ENCODE peak calls at places on chromosomes 13 and 19, in five cellular contexts. T, H, Y, E and G are unnamed samples. For H3K4me1, the result is how much of the 10 kb centered on the place peaks cover.

GRCh38 chr19:1247747-1248453 is 483 bp upstream of the MIDN start:
- DNase-seq in E (peak), H (peak), Y (peak), T (peak), G (peak)

GRCh38 chr19:30791116-30791515 is 418.9 kb downstream of the ZNF536 start:
- DNase-seq in H (no peak), E (no peak), T (no peak), Y (no peak), G (no peak)

GRCh38 chr19:14363203-14364097 is 17.8 kb upstream of the ADGRE5 start:
- DNase-seq in H (peak), T (peak), E (peak), Y (peak), G (peak)

GRCh38 chr19:1746401-1747284 is 6.7 kb upstream of the ONECUT3 start:
- DNase-seq in T (no peak), H (no peak), E (no peak), Y (no peak), G (peak)

GRCh38 chr13:20608438-20609020 is 41.6 kb downstream of the IFT88 start:
- DNase-seq in H (no peak), T (no peak), E (no peak), Y (no peak), G (peak)

GRCh38 chr19:33767898-33768413 is 28.7 kb upstream of the KCTD15 start:
- DNase-seq in E (no peak), H (no peak), Y (peak), T (no peak), G (peak)

GRCh38 chr19:12782424-12783225 is 7.3 kb upstream of the HOOK2 start:
- DNase-seq in T (peak), E (peak), H (peak), Y (no peak), G (peak)

GRCh38 chr19:11204943-11205349 is 7.6 kb upstream of the KANK2 start:
- DNase-seq in T (peak), Y (no peak), E (no peak), H (peak), G (no peak)

GRCh38 chr13:59088716-59089115 is 1075.0 kb downstream of the DIAPH3 start:
- DNase-seq in T (no peak), H (no peak), Y (no peak), E (no peak), G (peak)

GRCh38 chr13:25046274-25046984 is 49.5 kb upstream of the PABPC3 start:
- DNase-seq in T (no peak), E (no peak), H (no peak), Y (no peak), G (no peak)

GRCh38 chr13:39273953-39274352 is 235.7 kb downstream of the NHLRC3 start:
- DNase-seq in E (no peak), H (no peak), Y (no peak), T (no peak), G (peak)

GRCh38 chr13:59601993-59602392 is 561.7 kb downstream of the DIAPH3 start:
- DNase-seq in Y (no peak), H (no peak), T (no peak), E (no peak), G (no peak)

GRCh38 chr13:45951724-45952123 is 100.2 kb upstream of the SIAH3 start:
- DNase-seq in Y (no peak), T (no peak), H (no peak), E (no peak), G (peak)

GRCh38 chr19:14814982-14815381 is 20.0 kb downstream of the OR7A5 start:
- DNase-seq in Y (no peak), E (no peak), H (no peak), T (no peak), G (no peak)

GRCh38 chr13:32905864-32906180 is 110.4 kb upstream of the KL start:
- DNase-seq in Y (no peak), H (peak), E (peak), T (peak), G (peak)

GRCh38 chr13:109243311-109243951 is 543.0 kb downstream of the IRS2 start:
- DNase-seq in T (no peak), H (peak), E (no peak), Y (no peak), G (peak)

GRCh38 chr19:13099073-13099999 is 3.3 kb downstream of the LYL1 start:
- DNase-seq in T (peak), H (peak), Y (no peak), E (peak), G (no peak)

GRCh38 chr13:80903911-80904310 is 563.0 kb upstream of the SPRY2 start:
- DNase-seq in E (no peak), T (no peak), Y (no peak), H (no peak), G (peak)

GRCh38 chr13:42377640-42378382 is 105.9 kb downstream of the AKAP11 start:
- DNase-seq in E (no peak), H (no peak), T (no peak), Y (no peak), G (no peak)

GRCh38 chr19:47057328-47057727 is 8.9 kb upstream of the TMEM160 start:
- DNase-seq in Y (no peak), E (no peak), H (peak), T (no peak), G (no peak)

GRCh38 chr13:56886398-56886797 is 254.3 kb upstream of the PRR20A start:
- DNase-seq in Y (no peak), H (no peak), E (no peak), T (no peak), G (no peak)

GRCh38 chr13:112747256-112747655 is 57.4 kb downstream of the ATP11A start:
- DNase-seq in E (no peak), T (no peak), Y (no peak), H (no peak), G (no peak)

GRCh38 chr19:11221082-11221598 is 18.3 kb upstream of the ANGPTL8 start:
- DNase-seq in E (no peak), H (no peak), Y (no peak), T (no peak), G (no peak)

GRCh38 chr13:49395416-49396277 is 48.2 kb downstream of the CAB39L start:
- DNase-seq in E (peak), H (peak), Y (no peak), T (peak), G (no peak)

GRCh38 chr19:28823338-28823961 is 389.5 kb downstream of the UQCRFS1 start:
- DNase-seq in E (no peak), H (no peak), T (no peak), Y (no peak), G (no peak)

GRCh38 chr13:51613535-51613934 is 29.3 kb downstream of the WDFY2 start:
- DNase-seq in Y (no peak), E (no peak), T (no peak), H (no peak), G (no peak)
- H3K4me1 ChIP-seq in Y (under half), E (under half), T (under half), H (under half), G (under half)

DNA sequence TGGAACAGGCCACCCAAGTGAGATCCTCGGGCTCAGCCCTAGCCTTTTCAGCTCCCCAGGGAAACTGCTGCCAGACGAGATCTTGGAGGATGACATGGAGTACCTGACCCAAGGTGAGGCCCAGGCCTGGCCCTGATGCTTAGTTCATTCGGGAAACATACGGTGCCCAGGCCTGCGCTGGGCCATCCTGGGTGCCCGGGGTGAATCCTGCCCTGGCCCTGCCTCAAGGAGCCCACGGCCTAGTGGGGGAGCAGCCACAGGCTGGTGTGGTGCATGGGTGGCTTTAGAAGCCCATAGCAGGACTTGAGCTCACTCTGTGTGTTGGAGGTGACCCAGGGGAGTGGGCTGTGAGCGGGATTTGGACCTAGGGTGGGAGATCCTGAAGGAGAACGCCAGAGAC is 10.1 kb downstream of the SIX5 start:
- DNase-seq in T (no peak), E (no peak), Y (no peak), H (no peak), G (no peak)
- H3K4me1 ChIP-seq in T (under half), E (under half), Y (under half), H (under half), G (under half)

GRCh38 chr19:18495204-18495911 is 26.5 kb downstream of the ELL start:
- DNase-seq in H (no peak), E (peak), Y (no peak), T (no peak), G (no peak)
- H3K4me1 ChIP-seq in H (under half), E (under half), Y (half or more), T (under half), G (under half)

DNA sequence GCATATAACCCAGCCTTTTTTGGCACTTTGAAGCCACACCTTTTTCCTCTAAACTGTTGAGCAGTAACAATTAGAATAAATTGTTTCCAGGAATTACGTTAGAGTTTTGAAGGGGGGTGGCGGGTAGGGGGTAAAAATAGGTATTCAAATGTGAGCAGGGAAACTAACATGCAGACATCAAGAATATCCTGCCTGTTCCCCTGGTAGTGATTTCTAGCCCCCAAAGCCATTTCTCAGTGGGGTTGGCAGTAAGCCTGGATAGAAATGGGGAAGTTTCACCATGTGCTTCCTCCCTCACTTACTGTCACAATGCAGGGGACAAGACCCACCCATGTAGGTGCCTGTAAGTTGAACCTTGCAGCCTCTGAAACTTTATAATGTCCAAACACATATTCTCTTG is 3.8 kb downstream of the DOCK9 start:
- DNase-seq in T (no peak), E (no peak), H (no peak), Y (no peak), G (no peak)
- H3K4me1 ChIP-seq in T (under half), E (under half), H (under half), Y (under half), G (under half)